ENCODE peak calls at places on chromosomes 4 and X, in seven cellular contexts. B is stimulated activated CD8-positive, alpha-beta memory T cell treated with anti-CD3 and anti-CD28 coated beads, Interleukin-15, amount 100 ng/mL, for 4 hours; S is activated effector memory CD4-positive, alpha-beta T cell treated with Interleukin-2 at 50 U/mL for 16 hours; Y is RCC 7860; R is NCI-H460; I is activated CD4-positive, alpha-beta T cell treated with anti-CD3 and anti-CD28 coated beads for 48 hours; U is NCI-H345. W is an unnamed sample.

GRCh38 chr4:158282252-158282651 is 72.0 kb downstream of the TMEM144 start:
- DNase-seq in B (no peak), S (no peak), Y (no peak), R (peak), I (no peak), U (no peak), W (no peak)

GRCh38 chr4:95197353-95197752 is 351.4 kb downstream of the UNC5C start:
- DNase-seq in B (no peak), S (no peak), Y (no peak), R (no peak), I (no peak), U (no peak), W (no peak)

GRCh38 chr4:177339794-177340374 is 30.2 kb downstream of the NEIL3 start:
- DNase-seq in B (no peak), S (no peak), Y (peak), R (peak), I (no peak), U (no peak), W (no peak)

GRCh38 chr4:16608611-16609125 is 289.8 kb downstream of the LDB2 start:
- DNase-seq in B (no peak), S (no peak), Y (no peak), R (no peak), I (no peak), U (no peak), W (no peak)

GRCh38 chr4:793941-794621 is 31.8 kb downstream of the CPLX1 start:
- DNase-seq in B (no peak), S (no peak), Y (no peak), R (no peak), I (no peak), U (peak), W (no peak)

GRCh38 chrX:40646489-40647306 is 663 bp downstream of the CXorf38 start:
- DNase-seq in B (no peak), S (peak), Y (no peak), R (no peak), I (peak), U (no peak), W (no peak)

GRCh38 chr4:747546-748170 is 42.0 kb downstream of the PCGF3 start:
- DNase-seq in B (no peak), S (no peak), Y (no peak), R (no peak), I (no peak), U (no peak), W (no peak)

GRCh38 chr4:116522922-116523321 is 562.5 kb downstream of the TRAM1L1 start:
- DNase-seq in B (no peak), S (no peak), Y (no peak), R (no peak), I (no peak), U (no peak), W (no peak)

GRCh38 chr4:110268352-110268751 is 69.9 kb upstream of the ELOVL6 start:
- DNase-seq in B (no peak), S (no peak), Y (no peak), R (no peak), I (no peak), U (no peak), W (no peak)

GRCh38 chr4:57020467-57021101 is 41.9 kb downstream of the POLR2B start:
- DNase-seq in B (no peak), S (no peak), Y (peak), R (no peak), I (no peak), U (no peak), W (peak)

GRCh38 chr4:169226565-169226964 is 44.2 kb downstream of the SH3RF1 start:
- DNase-seq in B (no peak), S (no peak), Y (no peak), R (no peak), I (no peak), U (no peak), W (no peak)

GRCh38 chr4:169115897-169116254 is 105.8 kb upstream of the CBR4 start:
- DNase-seq in B (no peak), S (no peak), Y (peak), R (peak), I (peak), U (no peak), W (peak)

GRCh38 chr4:25782482-25782881 is 80.3 kb downstream of the SEL1L3 start:
- DNase-seq in B (no peak), S (no peak), Y (no peak), R (no peak), I (no peak), U (no peak), W (no peak)

GRCh38 chr4:101221294-101221693 is 126.0 kb downstream of the PPP3CA start:
- DNase-seq in B (no peak), S (no peak), Y (no peak), R (no peak), I (no peak), U (no peak), W (no peak)

GRCh38 chr4:127648061-127648460 is 15.3 kb downstream of the INTU start:
- DNase-seq in B (no peak), S (no peak), Y (no peak), R (no peak), I (no peak), U (no peak), W (no peak)

GRCh38 chr4:145099653-145100052 is 1.5 kb downstream of the ABCE1 start:
- DNase-seq in B (no peak), S (no peak), Y (no peak), R (no peak), I (no peak), U (no peak), W (no peak)

GRCh38 chr4:111717916-111718315 is 427.3 kb upstream of the FAM241A start:
- DNase-seq in B (no peak), S (no peak), Y (no peak), R (no peak), I (no peak), U (no peak), W (no peak)

GRCh38 chr4:8202108-8202507 is 3.0 kb downstream of the SH3TC1 start:
- DNase-seq in B (no peak), S (no peak), Y (no peak), R (no peak), I (no peak), U (no peak), W (no peak)

GRCh38 chr4:71147261-71147660 is 153.8 kb downstream of the DCK start:
- DNase-seq in B (no peak), S (no peak), Y (no peak), R (no peak), I (no peak), U (no peak), W (no peak)

GRCh38 chr4:5827108-5828004 is 65.5 kb downstream of the CRMP1 start:
- DNase-seq in B (no peak), S (no peak), Y (no peak), R (no peak), I (no peak), U (no peak), W (no peak)

GRCh38 chrX:9431281-9431680 is 33.6 kb upstream of the TBL1X start:
- DNase-seq in B (no peak), S (no peak), Y (no peak), R (no peak), I (no peak), U (no peak), W (no peak)

GRCh38 chrX:107454302-107454701 is 4.8 kb downstream of the FRMPD3 start:
- DNase-seq in B (no peak), S (no peak), Y (peak), R (no peak), I (peak), U (no peak), W (peak)

GRCh38 chrX:155876704-155877103 is 4.4 kb upstream of the VAMP7 start:
- DNase-seq in B (no peak), S (no peak), Y (no peak), R (no peak), I (no peak), U (no peak), W (no peak)

GRCh38 chr4:109760682-109761081 is 30.8 kb upstream of the PLA2G12A start:
- DNase-seq in B (no peak), S (no peak), Y (no peak), R (no peak), I (no peak), U (no peak), W (no peak)

GRCh38 chr4:112203593-112203992 is 28.0 kb upstream of the AP1AR start:
- DNase-seq in B (no peak), S (no peak), Y (no peak), R (no peak), I (no peak), U (no peak), W (no peak)

GRCh38 chrX:151806967-151807540 is 72.5 kb downstream of the CNGA2 start:
- DNase-seq in B (no peak), S (no peak), Y (no peak), R (no peak), I (no peak), U (no peak), W (no peak)

W was measured in epithelial cell of prostate.